ENCODE peak calls at places on chromosome 15, in eight cellular contexts. Y is CD4-positive, alpha-beta memory T cell; S is CD8-positive, alpha-beta T cell; H is BE2C; T is upper lobe of left lung; W is cardiac muscle cell; G is AG04450; F is SJSA1. I is an unnamed sample.

GRCh38 chr15:52183562-52184173 is 7.5 kb downstream of the GNB5 start:
- DNase-seq in Y (no peak), S (no peak), H (peak; percentile 52), T (no peak), W (peak; percentile 61), G (no peak), F (peak; percentile 28), I (peak; percentile 15)

GRCh38 chr15:86916671-86917450 is 837.2 kb downstream of the AGBL1 start:
- DNase-seq in Y (no peak), S (no peak), H (no peak), T (no peak), W (peak; percentile 55), G (no peak), F (no peak), I (no peak)

GRCh38 chr15:66654718-66655375 is 47.2 kb upstream of the SMAD6 start:
- DNase-seq in Y (no peak), S (peak; percentile 5), H (no peak), T (peak; percentile 28), W (peak; percentile 49), G (no peak), F (no peak), I (no peak)

GRCh38 chr15:76161153-76162049 is 101.6 kb downstream of the TMEM266 start:
- DNase-seq in Y (no peak), S (no peak), H (no peak), T (no peak), W (no peak), G (no peak), F (no peak), I (no peak)

GRCh38 chr15:51494411-51495314 is 127.9 kb downstream of the DMXL2 start:
- DNase-seq in Y (no peak), S (no peak), H (no peak), T (no peak), W (no peak), G (peak; percentile 18), F (no peak), I (no peak)

GRCh38 chr15:60972866-60973265 is 256.2 kb downstream of the RORA start:
- DNase-seq in Y (no peak), S (no peak), H (no peak), T (no peak), W (no peak), G (peak; percentile 48), F (no peak), I (no peak)

GRCh38 chr15:71730277-71731144 is 79.8 kb upstream of the NR2E3 start:
- DNase-seq in Y (peak; percentile 9), S (no peak), H (peak; percentile 56), T (peak; percentile 30), W (peak; percentile 69), G (peak; percentile 44), F (peak; percentile 65), I (no peak)

GRCh38 chr15:68629519-68630204 is 50.9 kb downstream of the CORO2B start:
- DNase-seq in Y (no peak), S (no peak), H (no peak), T (no peak), W (no peak), G (no peak), F (no peak), I (no peak)

GRCh38 chr15:40930430-40931299 is 1.5 kb downstream of the DLL4 start:
- DNase-seq in Y (no peak), S (peak; percentile 26), H (peak; percentile 64), T (peak; percentile 54), W (peak; percentile 77), G (no peak), F (no peak), I (no peak)

GRCh38 chr15:77028451-77029165 is 33.7 kb downstream of the PSTPIP1 start:
- DNase-seq in Y (no peak), S (no peak), H (no peak), T (peak; percentile 15), W (no peak), G (no peak), F (no peak), I (peak; percentile 5)

GRCh38 chr15:67196672-67197363 is 57.6 kb downstream of the AAGAB start:
- DNase-seq in Y (no peak), S (no peak), H (no peak), T (no peak), W (no peak), G (peak; percentile 73), F (no peak), I (no peak)

GRCh38 chr15:64749999-64750657 is 25.3 kb downstream of the RBPMS2 start:
- DNase-seq in Y (no peak), S (no peak), H (peak; percentile 58), T (no peak), W (peak; percentile 59), G (no peak), F (no peak), I (no peak)

GRCh38 chr15:88833688-88834087 is 30.5 kb downstream of the ACAN start:
- DNase-seq in Y (no peak), S (no peak), H (no peak), T (no peak), W (peak; percentile 9), G (no peak), F (no peak), I (no peak)

GRCh38 chr15:26598704-26599103 is 174.2 kb downstream of the GABRB3 start:
- DNase-seq in Y (no peak), S (no peak), H (no peak), T (no peak), W (no peak), G (no peak), F (no peak), I (no peak)
- H3K9me3 ChIP-seq in Y (no peaks in the 10 kb centered on the region), S (no peaks in the 10 kb centered on the region), H (no peaks in the 10 kb centered on the region), T (peaks cover 3% of the 10 kb centered on the region), W (no peaks in the 10 kb centered on the region), G (peaks cover 9% of the 10 kb centered on the region), F (peaks cover 3% of the 10 kb centered on the region), I (peaks cover 3% of the 10 kb centered on the region)

GRCh38 chr15:33047077-33047476 is 147.4 kb downstream of the FMN1 start:
- DNase-seq in Y (peak; percentile 14), S (no peak), H (no peak), T (no peak), W (no peak), G (no peak), F (no peak), I (no peak)

GRCh38 chr15:33044598-33044997 is 149.9 kb downstream of the FMN1 start:
- DNase-seq in Y (no peak), S (no peak), H (no peak), T (no peak), W (no peak), G (no peak), F (no peak), I (no peak)

GRCh38 chr15:33045066-33045810 is 149.3 kb downstream of the FMN1 start:
- DNase-seq in Y (no peak), S (no peak), H (no peak), T (no peak), W (no peak), G (no peak), F (no peak), I (no peak)

GRCh38 chr15:33051528-33051927 is 143.0 kb downstream of the FMN1 start:
- DNase-seq in Y (no peak), S (no peak), H (no peak), T (no peak), W (no peak), G (no peak), F (no peak), I (no peak)

DNA sequence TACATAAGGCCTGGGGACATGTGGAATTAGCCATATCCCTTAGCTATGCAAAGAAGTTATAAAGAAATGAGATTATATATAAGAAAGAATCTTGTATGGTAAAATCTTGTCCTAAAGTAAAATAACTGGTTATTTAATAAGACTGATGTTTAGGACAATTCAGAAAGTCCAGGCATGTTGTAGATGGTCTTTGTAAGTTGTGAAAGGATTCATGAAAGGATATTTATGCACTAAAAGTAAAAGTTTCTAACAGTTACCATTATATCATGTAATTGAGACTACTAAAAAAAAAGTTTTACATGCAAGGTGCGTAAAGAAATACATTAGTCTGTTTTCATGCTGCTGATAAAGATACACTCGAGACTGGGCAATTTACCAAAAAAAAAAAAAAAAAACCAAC is 146.3 kb downstream of the FMN1 start:
- DNase-seq in Y (no peak), S (no peak), H (no peak), T (no peak), W (no peak), G (no peak), F (no peak), I (no peak)
- H3K9me3 ChIP-seq in Y (no peaks in the 10 kb centered on the region), S (no peaks in the 10 kb centered on the region), H (peaks cover 5% of the 10 kb centered on the region), T (peaks cover 6% of the 10 kb centered on the region), W (no peaks in the 10 kb centered on the region), G (peaks cover 26% of the 10 kb centered on the region), F (peaks cover 14% of the 10 kb centered on the region), I (peaks cover 3% of the 10 kb centered on the region)

GRCh38 chr15:27582741-27583400 is 516.2 kb downstream of the OCA2 start:
- DNase-seq in Y (no peak), S (no peak), H (no peak), T (no peak), W (no peak), G (no peak), F (no peak), I (no peak)
- H3K9me3 ChIP-seq in Y (no peaks in the 10 kb centered on the region), S (no peaks in the 10 kb centered on the region), H (no peaks in the 10 kb centered on the region), T (no peaks in the 10 kb centered on the region), W (no peaks in the 10 kb centered on the region), G (peaks cover 3% of the 10 kb centered on the region), F (no peaks in the 10 kb centered on the region), I (no peaks in the 10 kb centered on the region)

GRCh38 chr15:25176991-25177954 is 222.5 kb downstream of the SNRPN start:
- DNase-seq in Y (no peak), S (no peak), H (peak; percentile 4), T (peak; percentile 18), W (no peak), G (no peak), F (peak; percentile 8), I (peak; percentile 6)

GRCh38 chr15:25176616-25176923 is 221.8 kb downstream of the SNRPN start:
- DNase-seq in Y (no peak), S (no peak), H (no peak), T (peak; percentile 15), W (no peak), G (no peak), F (peak; percentile 16), I (no peak)

GRCh38 chr15:25177955-25178801 is 223.4 kb downstream of the SNRPN start:
- DNase-seq in Y (no peak), S (no peak), H (peak; percentile 3), T (peak; percentile 18), W (no peak), G (no peak), F (peak; percentile 11), I (no peak)

GRCh38 chr15:25175033-25175788 is 220.4 kb downstream of the SNRPN start:
- DNase-seq in Y (no peak), S (no peak), H (peak; percentile 2), T (peak; percentile 7), W (no peak), G (no peak), F (no peak), I (peak; percentile 4)

DNA sequence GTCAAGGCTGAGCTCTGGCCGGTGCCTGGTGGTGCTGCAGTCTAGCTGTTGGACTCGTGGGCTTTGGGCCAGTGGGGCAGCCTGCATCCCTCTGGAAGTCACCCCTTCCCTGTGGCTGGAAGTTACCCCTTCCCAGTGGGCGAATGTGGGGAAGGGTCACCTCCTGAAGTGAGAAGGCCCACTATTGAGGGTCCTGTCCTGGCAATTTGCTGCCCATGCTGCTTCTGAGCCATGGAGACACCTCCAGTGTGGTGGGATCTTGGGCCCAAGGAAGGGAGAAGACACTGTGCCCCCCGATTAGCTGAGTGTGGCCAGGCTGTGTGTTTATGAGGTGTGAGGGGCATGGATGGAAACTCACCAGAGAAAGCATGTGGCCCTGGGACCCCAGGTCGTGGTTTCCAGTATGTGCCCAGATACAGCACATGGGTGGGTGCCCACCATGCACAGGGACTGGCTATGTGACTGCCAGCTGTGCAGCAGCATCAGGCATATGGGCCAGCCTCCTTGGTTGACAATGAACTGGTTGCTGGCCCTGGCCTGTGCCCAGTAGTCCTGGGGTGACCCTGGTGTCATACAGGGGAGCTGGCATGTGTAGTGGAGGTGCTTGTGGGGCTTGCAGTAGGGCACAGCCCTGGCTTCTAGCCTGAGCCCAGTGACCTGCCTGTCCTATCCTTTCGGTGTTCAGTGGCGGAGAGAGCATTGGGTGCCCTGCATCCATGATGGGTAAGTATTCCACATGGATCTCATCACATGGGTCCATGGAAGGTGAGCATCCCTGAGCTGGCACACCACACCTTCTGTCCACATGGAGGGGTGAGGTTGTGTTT is 221.2 kb downstream of the SNRPN start:
- DNase-seq in Y (no peak), S (no peak), H (no peak), T (peak; percentile 20), W (no peak), G (no peak), F (no peak), I (no peak)
- H3K9me3 ChIP-seq in Y (no peaks in the 10 kb centered on the region), S (no peaks in the 10 kb centered on the region), H (peaks cover 2% of the 10 kb centered on the region), T (peaks cover 25% of the 10 kb centered on the region), W (no peaks in the 10 kb centered on the region), G (peaks cover 88% of the 10 kb centered on the region), F (peaks cover 16% of the 10 kb centered on the region), I (no peaks in the 10 kb centered on the region)